ENCODE peak calls at places on chromosomes 2 and 18, in seven cellular contexts. B is GM12865, L is choroid plexus epithelial cell, Y is lower lobe of right lung, E is stomach, I is psoas muscle, H is cardiac muscle cell. A is an unnamed sample.

GRCh38 chr2:57549642-57550102 is 496.9 kb upstream of the VRK2 start:
- DNase-seq in L (peak; percentile 53), H (peak; percentile 53), I (no peak), B (peak; percentile 32), Y (no peak), E (no peak), A (peak; percentile 2)

GRCh38 chr2:108936076-108936867 is 52.7 kb downstream of the EDAR start:
- DNase-seq in B (no peak), I (no peak), L (no peak), Y (no peak), E (no peak), H (no peak), A (no peak)

GRCh38 chr2:102141915-102142828 is at the start of gene IL1R1:
- DNase-seq in E (peak; percentile 84), L (peak; percentile 89), Y (peak; percentile 89), B (no peak), H (peak; percentile 88), I (peak; percentile 89), A (no peak)

GRCh38 chr2:102245266-102246151 is 58.7 kb downstream of the IL1RL2 start:
- DNase-seq in B (no peak), I (peak; percentile 66), E (no peak), H (no peak), Y (no peak), L (peak; percentile 65), A (no peak)

GRCh38 chr2:112121682-112122254 is 16.4 kb upstream of the FBLN7 start:
- DNase-seq in H (peak; percentile 41), Y (no peak), E (no peak), L (peak; percentile 84), B (peak; percentile 52), I (no peak), A (peak; percentile 62)

GRCh38 chr2:62856228-62857040 is 150.9 kb downstream of the EHBP1 start:
- DNase-seq in Y (no peak), B (no peak), H (no peak), L (no peak), I (no peak), E (no peak), A (no peak)

GRCh38 chr18:59593291-59593717 is 103.9 kb downstream of the CCBE1 start:
- DNase-seq in H (no peak), L (peak; percentile 43), B (no peak), E (no peak), I (no peak), Y (no peak), A (no peak)

GRCh38 chr18:331231-331771 is 63.5 kb upstream of the THOC1 start:
- DNase-seq in B (no peak), Y (no peak), L (peak; percentile 35), H (no peak), I (no peak), E (no peak), A (no peak)

GRCh38 chr2:121902171-121902591 is 146.7 kb downstream of the TSN start:
- DNase-seq in E (no peak), I (no peak), Y (no peak), L (no peak), B (no peak), H (no peak), A (peak; percentile 47)

GRCh38 chr2:133657591-133657990 is 89.3 kb upstream of the NCKAP5 start:
- DNase-seq in L (peak; percentile 82), Y (no peak), E (no peak), I (no peak), B (no peak), H (no peak), A (no peak)

GRCh38 chr2:98805412-98806265 is 74.7 kb upstream of the MGAT4A start:
- DNase-seq in I (no peak), Y (peak; percentile 63), L (peak; percentile 62), B (no peak), H (no peak), E (no peak), A (no peak)

GRCh38 chr2:152336103-152336853 is 1.3 kb downstream of the FMNL2 start:
- DNase-seq in H (peak; percentile 49), B (peak; percentile 59), I (peak; percentile 62), E (peak; percentile 58), Y (peak; percentile 72), L (peak; percentile 53), A (peak; percentile 22)

GRCh38 chr2:28624798-28625701 is 126.6 kb upstream of the PPP1CB start:
- DNase-seq in L (peak; percentile 87), Y (peak; percentile 79), H (peak; percentile 84), E (peak; percentile 92), B (peak; percentile 56), I (peak; percentile 63), A (peak; percentile 88)

GRCh38 chr18:34734048-34734447 is 23.9 kb downstream of the DTNA start:
- DNase-seq in L (no peak), B (no peak), H (no peak), E (no peak), Y (no peak), I (no peak), A (no peak)

GRCh38 chr2:56230171-56230570 is 46.4 kb downstream of the CCDC85A start:
- DNase-seq in E (no peak), L (no peak), H (no peak), B (no peak), I (no peak), Y (no peak), A (no peak)

GRCh38 chr2:64017811-64018714 is 1.2 kb downstream of the VPS54 start:
- DNase-seq in E (no peak), I (no peak), H (peak; percentile 58), Y (no peak), B (peak; percentile 29), L (peak; percentile 41), A (no peak)

GRCh38 chr2:15155959-15156574 is 405.1 kb downstream of the NBAS start:
- DNase-seq in B (no peak), E (no peak), H (no peak), Y (no peak), I (no peak), L (no peak), A (no peak)

GRCh38 chr2:153386481-153386891 is 92.1 kb downstream of the RPRM start:
- DNase-seq in L (peak; percentile 0), I (no peak), Y (no peak), E (no peak), B (no peak), H (no peak), A (no peak)

GRCh38 chr18:69895081-69896047 is 52.3 kb downstream of the CD226 start:
- DNase-seq in I (no peak), L (no peak), B (no peak), H (no peak), E (no peak), Y (no peak), A (peak; percentile 60)

GRCh38 chr18:34224423-34225217 is at the start of gene NOL4:
- DNase-seq in H (peak; percentile 95), E (peak; percentile 45), B (peak; percentile 54), L (peak; percentile 2), Y (peak; percentile 56), I (no peak), A (peak; percentile 2)

GRCh38 chr2:136986605-136987221 is 221.4 kb downstream of the THSD7B start:
- DNase-seq in I (no peak), L (no peak), Y (no peak), E (no peak), H (peak; percentile 28), B (no peak), A (no peak)

GRCh38 chr2:112724611-112725525 is 4.0 kb downstream of the NT5DC4 start:
- DNase-seq in B (no peak), E (no peak), L (peak; percentile 26), Y (no peak), I (no peak), H (peak; percentile 25), A (peak; percentile 26)

GRCh38 chr2:120287183-120288015 is 34.7 kb downstream of the RALB start:
- DNase-seq in L (peak; percentile 72), I (no peak), H (no peak), B (peak; percentile 90), E (no peak), Y (no peak), A (peak; percentile 47)

GRCh38 chr2:45331034-45331786 is 279.9 kb downstream of the SRBD1 start:
- DNase-seq in H (no peak), I (no peak), E (no peak), Y (no peak), L (no peak), B (no peak), A (no peak)

GRCh38 chr2:235514627-235515363 is 21.0 kb downstream of the AGAP1 start:
- DNase-seq in I (no peak), E (no peak), B (no peak), L (no peak), Y (no peak), H (no peak), A (no peak)
- TF ChIP-seq CTCF in I (no peak), E (no peak), B (no peak), L (peak; percentile 4), Y (no peak), H (no peak), A (no peak)

GRCh38 chr18:5975111-5975622 is 79.8 kb upstream of the TMEM200C start:
- DNase-seq in B (peak; percentile 88), H (no peak), Y (no peak), I (no peak), L (peak; percentile 80), E (no peak), A (no peak)
- TF ChIP-seq CTCF in B (no peak), H (no peak), Y (no peak), I (no peak), L (peak; percentile 7), E (no peak), A (no peak)

DNA sequence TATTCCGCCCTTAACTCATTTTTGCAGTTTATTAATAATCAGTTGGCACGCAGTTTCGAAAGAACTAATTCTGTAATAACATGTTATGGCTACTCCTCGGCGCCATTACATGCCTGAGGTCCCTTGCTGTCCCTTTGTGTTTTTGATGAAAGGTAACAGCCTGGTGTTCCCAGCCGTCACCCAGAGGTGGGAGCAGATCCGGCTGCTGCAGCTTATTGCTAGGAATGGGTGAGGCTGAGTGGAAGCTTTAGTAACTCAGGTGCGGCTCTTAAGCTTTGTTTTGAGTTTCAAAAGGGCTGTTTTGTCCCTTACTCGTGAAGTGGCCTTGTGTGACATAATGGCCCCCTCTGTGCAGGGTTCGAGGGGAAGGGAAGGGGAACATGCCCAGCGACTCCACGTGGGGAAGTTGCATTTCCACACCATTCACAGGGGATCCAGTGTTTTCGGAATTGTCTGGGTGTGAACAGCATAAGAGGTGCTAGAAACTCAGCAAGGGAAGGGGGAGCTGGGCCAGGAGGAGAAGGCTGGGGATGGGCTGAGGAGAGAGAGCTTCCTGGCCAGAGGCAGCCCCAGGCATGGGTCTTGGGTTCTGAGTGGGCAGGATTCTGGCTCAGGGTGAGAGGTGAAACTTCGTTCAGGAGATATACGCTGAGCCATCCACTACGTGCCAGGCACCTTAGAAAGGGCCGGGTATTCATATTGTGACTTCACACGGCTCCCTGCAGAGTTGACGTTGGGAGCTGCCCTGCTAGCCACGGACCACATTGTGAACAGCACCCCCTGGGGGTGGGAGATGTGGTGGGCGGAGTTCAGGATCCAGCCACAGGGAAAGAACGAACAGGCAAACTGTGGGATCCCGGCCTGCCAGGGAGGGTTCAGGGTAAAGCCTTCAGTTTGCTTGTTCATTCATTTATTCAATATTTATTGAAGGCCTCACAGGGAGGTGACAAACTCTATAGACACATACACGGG is 84.4 kb downstream of the TGOLN2 start:
- DNase-seq in H (peak; percentile 60), Y (peak; percentile 64), L (peak; percentile 47), B (peak; percentile 21), I (peak; percentile 63), E (peak; percentile 38), A (peak; percentile 42)
- TF ChIP-seq CTCF in H (peak; percentile 51), Y (peak; percentile 57), L (peak; percentile 67), B (peak; percentile 23), I (peak; percentile 61), E (no peak), A (no peak)

DNA sequence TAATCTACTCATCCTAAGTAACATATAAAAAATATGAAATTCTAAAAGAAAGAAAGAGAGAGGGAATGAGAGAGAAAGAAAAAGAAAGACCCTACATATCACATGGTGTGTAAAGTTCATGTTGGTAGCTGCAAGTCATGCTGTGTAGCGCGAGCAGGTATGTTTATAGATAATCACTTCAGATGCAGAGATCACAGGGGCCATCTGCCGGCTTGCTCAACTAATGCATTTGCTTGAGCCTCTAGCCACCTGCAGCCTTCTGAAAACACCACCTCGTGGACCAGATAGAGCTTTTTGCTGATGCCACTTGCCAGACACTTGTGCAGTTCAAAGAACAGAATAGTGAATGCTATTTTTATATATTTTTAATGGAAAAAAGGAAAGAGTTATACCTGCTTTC is 37.6 kb downstream of the CDH7 start:
- DNase-seq in B (no peak), I (no peak), Y (no peak), L (peak; percentile 4), E (no peak), H (no peak), A (no peak)
- TF ChIP-seq CTCF in B (no peak), I (no peak), Y (no peak), L (peak; percentile 26), E (no peak), H (no peak), A (no peak)